ENCODE peak calls at places on chromosomes 11 and 22, in five cellular contexts. R is fibroblast of the aortic adventitia; X is bronchial epithelial cell; P is activated CD4-positive, alpha-beta T cell treated with anti-CD3 and anti-CD28 coated beads, Interleukin-2, amount 50 U/mL, for 24 hours; B is GM23248. H is an unnamed sample.

GRCh38 chr11:14460147-14460546 is 39.5 kb downstream of the COPB1 start:
- DNase-seq in R (no peak), X (peak; percentile 22), P (no peak), B (no peak), H (no peak)

GRCh38 chr11:79503028-79503427 is 62.2 kb upstream of the TENM4 start:
- DNase-seq in R (peak; percentile 72), X (no peak), P (no peak), B (peak; percentile 16), H (peak; percentile 63)

GRCh38 chr11:119584193-119585037 is 144.6 kb downstream of the NECTIN1 start:
- DNase-seq in R (peak; percentile 80), X (peak; percentile 51), P (no peak), B (peak; percentile 75), H (peak; percentile 56)

GRCh38 chr11:133787379-133788103 is 57.8 kb downstream of the SPATA19 start:
- DNase-seq in R (no peak), X (no peak), P (no peak), B (no peak), H (no peak)

GRCh38 chr22:23383491-23384450 is 196.3 kb downstream of the IGLL1 start:
- DNase-seq in R (no peak), X (no peak), P (no peak), B (peak; percentile 13), H (no peak)

GRCh38 chr11:110830344-110831141 is 118.3 kb upstream of the ARHGAP20 start:
- DNase-seq in R (peak; percentile 64), X (peak; percentile 84), P (no peak), B (peak; percentile 34), H (peak; percentile 4)

GRCh38 chr11:133745791-133746190 is 99.5 kb downstream of the SPATA19 start:
- DNase-seq in R (no peak), X (no peak), P (no peak), B (no peak), H (no peak)

GRCh38 chr11:69161117-69161407 is 5.3 kb downstream of the SMIM38 start:
- DNase-seq in R (no peak), X (no peak), P (no peak), B (no peak), H (no peak)

GRCh38 chr22:29203456-29203855 is 2.2 kb upstream of the EMID1 start:
- DNase-seq in R (no peak), X (no peak), P (no peak), B (no peak), H (no peak)

GRCh38 chr11:12864316-12865156 is 144.6 kb upstream of the RASSF10 start:
- DNase-seq in R (no peak), X (peak; percentile 87), P (no peak), B (peak; percentile 46), H (peak; percentile 88)

GRCh38 chr22:38402204-38402603 is 52.8 kb downstream of the KCNJ4 start:
- DNase-seq in R (no peak), X (no peak), P (no peak), B (no peak), H (no peak)

GRCh38 chr11:10623797-10624761 is 55.6 kb upstream of the LYVE1 start:
- DNase-seq in R (peak; percentile 16), X (no peak), P (no peak), B (peak; percentile 22), H (no peak)

GRCh38 chr11:43582024-43582836 is 98.3 kb upstream of the HSD17B12 start:
- DNase-seq in R (no peak), X (no peak), P (no peak), B (peak; percentile 15), H (no peak)

GRCh38 chr11:110294509-110294908 is 1.9 kb downstream of the RDX start:
- DNase-seq in R (no peak), X (no peak), P (no peak), B (no peak), H (no peak)

GRCh38 chr11:89163686-89164085 is 14.0 kb upstream of the TYR start:
- DNase-seq in R (no peak), X (no peak), P (no peak), B (no peak), H (no peak)

GRCh38 chr22:20141186-20142077 is 9.4 kb downstream of the CCDC188 start:
- DNase-seq in R (peak; percentile 36), X (no peak), P (no peak), B (peak; percentile 91), H (peak; percentile 77)

GRCh38 chr11:122101625-122102291 is 14.3 kb downstream of the BLID start:
- DNase-seq in R (peak; percentile 89), X (peak; percentile 68), P (no peak), B (peak; percentile 89), H (peak; percentile 90)

GRCh38 chr11:43639224-43639623 is 41.3 kb upstream of the HSD17B12 start:
- DNase-seq in R (no peak), X (no peak), P (no peak), B (no peak), H (no peak)

GRCh38 chr11:124740277-124740882 is 638 bp downstream of the NRGN start:
- DNase-seq in R (peak; percentile 33), X (no peak), P (no peak), B (peak; percentile 60), H (no peak)

GRCh38 chr11:13928566-13929251 is 33.8 kb upstream of the SPON1 start:
- DNase-seq in R (peak; percentile 77), X (peak; percentile 84), P (no peak), B (peak; percentile 68), H (peak; percentile 74)

GRCh38 chr11:17906436-17906835 is 106.4 kb downstream of the SERGEF start:
- DNase-seq in R (no peak), X (no peak), P (no peak), B (no peak), H (no peak)

GRCh38 chr11:68498903-68499883 is 38.6 kb downstream of the PPP6R3 start:
- DNase-seq in R (no peak), X (no peak), P (no peak), B (no peak), H (no peak)

GRCh38 chr22:32920032-32920628 is 118.6 kb downstream of the TIMP3 start:
- DNase-seq in R (peak; percentile 79), X (no peak), P (no peak), B (peak; percentile 46), H (peak; percentile 75)

GRCh38 chr11:27423125-27423524 is 49.5 kb downstream of the LGR4 start:
- DNase-seq in R (peak; percentile 88), X (peak; percentile 76), P (no peak), B (peak; percentile 90), H (peak; percentile 82)

GRCh38 chr11:115502636-115503082 is 1.6 kb downstream of the CADM1 start:
- DNase-seq in R (no peak), X (no peak), P (no peak), B (peak; percentile 0), H (no peak)

GRCh38 chr22:32926600-32926999 is 125.1 kb downstream of the TIMP3 start:
- DNase-seq in R (peak; percentile 50), X (peak; percentile 53), P (no peak), B (peak; percentile 64), H (peak; percentile 35)

GRCh38 chr11:47538741-47539575 is 14.0 kb downstream of the CELF1 start:
- DNase-seq in R (peak; percentile 33), X (no peak), P (no peak), B (no peak), H (no peak)

GRCh38 chr22:35887296-35887875 is 141.2 kb downstream of the RBFOX2 start:
- DNase-seq in R (no peak), X (peak; percentile 42), P (no peak), B (no peak), H (no peak)

GRCh38 chr11:121291896-121292502 is 572 bp upstream of the SC5D start:
- DNase-seq in R (peak; percentile 16), X (peak; percentile 31), P (no peak), B (peak; percentile 24), H (no peak)

GRCh38 chr11:72189448-72190250 is 2.3 kb upstream of the FOLR1 start:
- DNase-seq in R (peak; percentile 16), X (no peak), P (no peak), B (no peak), H (peak; percentile 41)

GRCh38 chr11:29616611-29617010 is 400.2 kb downstream of the KCNA4 start:
- DNase-seq in R (no peak), X (peak; percentile 62), P (no peak), B (peak; percentile 55), H (peak; percentile 92)

GRCh38 chr11:721347-721912 is 15.4 kb downstream of the EPS8L2 start:
- DNase-seq in R (no peak), X (no peak), P (no peak), B (no peak), H (no peak)

GRCh38 chr11:125214466-125215204 is 50.1 kb downstream of the PKNOX2 start:
- DNase-seq in R (peak; percentile 55), X (no peak), P (no peak), B (no peak), H (no peak)

GRCh38 chr11:73197348-73197747 is 20.7 kb upstream of the P2RY2 start:
- DNase-seq in R (no peak), X (peak; percentile 66), P (no peak), B (no peak), H (no peak)

GRCh38 chr22:30747493-30747892 is 52.8 kb downstream of the OSBP2 start:
- DNase-seq in R (no peak), X (no peak), P (no peak), B (no peak), H (no peak)

GRCh38 chr22:46045459-46046298 is 68.7 kb upstream of the WNT7B start:
- DNase-seq in R (no peak), X (no peak), P (no peak), B (peak; percentile 27), H (no peak)

GRCh38 chr11:119995730-119996491 is 142.0 kb downstream of the TRIM29 start:
- DNase-seq in R (no peak), X (no peak), P (no peak), B (no peak), H (no peak)

H was measured in AG10803.